ENCODE peak calls at places on chromosomes 3 and 15, in four cellular contexts. N is GM12878, V is HepG2, U is K562. A is an unnamed sample.

GRCh38 chr3:11717768-11718581 is 74.3 kb upstream of the VGLL4 start:
- DNase-seq in N (no peak), V (peak), U (no peak), A (no peak)

GRCh38 chr3:119579366-119580147 is at the start of gene ADPRH:
- DNase-seq in V (no peak), N (no peak), U (peak), A (peak)

GRCh38 chr15:98870788-98871187 is 136.8 kb downstream of the PGPEP1L start:
- DNase-seq in N (no peak), V (no peak), U (no peak), A (no peak)

GRCh38 chr3:72344256-72345046 is 503.8 kb downstream of the SHQ1 start:
- DNase-seq in U (no peak), V (no peak), N (no peak), A (no peak)

GRCh38 chr15:66138096-66138783 is 115.3 kb downstream of the MEGF11 start:
- DNase-seq in V (no peak), N (no peak), U (no peak), A (no peak)

GRCh38 chr15:92043283-92043682 is 189.8 kb downstream of the SLCO3A1 start:
- DNase-seq in V (no peak), N (no peak), U (no peak), A (no peak)

GRCh38 chr15:80998252-80998651 is 2.5 kb upstream of the TLNRD1 start:
- DNase-seq in N (no peak), U (no peak), V (no peak), A (no peak)

GRCh38 chr15:51775967-51776816 is 24.8 kb downstream of the TMOD2 start:
- DNase-seq in V (peak), N (peak), U (peak), A (peak)

GRCh38 chr3:168096210-168096795 is 579 bp upstream of the GOLIM4 start:
- DNase-seq in V (peak), U (peak), N (peak), A (peak)

GRCh38 chr15:69092159-69092558 is 68.3 kb upstream of the GLCE start:
- DNase-seq in U (no peak), N (no peak), V (peak), A (no peak)

GRCh38 chr3:171867976-171868375 is 24.8 kb downstream of the TMEM212 start:
- DNase-seq in N (no peak), V (no peak), U (peak), A (no peak)

GRCh38 chr15:45228931-45229330 is 23.1 kb upstream of the SLC28A2 start:
- DNase-seq in V (no peak), N (no peak), U (no peak), A (no peak)

GRCh38 chr3:138673641-138674040 is 65.1 kb downstream of the FAIM start:
- DNase-seq in V (peak), U (no peak), N (no peak), A (no peak)

GRCh38 chr15:47756872-47757271 is 39.6 kb downstream of the SEMA6D start:
- DNase-seq in U (no peak), N (no peak), V (no peak), A (no peak)

GRCh38 chr15:42165081-42165480 is 8.6 kb upstream of the PLA2G4F start:
- DNase-seq in U (no peak), V (no peak), N (no peak), A (no peak)

GRCh38 chr3:169286992-169287391 is 376.5 kb downstream of the MECOM start:
- DNase-seq in U (no peak), N (no peak), V (no peak), A (no peak)

DNA sequence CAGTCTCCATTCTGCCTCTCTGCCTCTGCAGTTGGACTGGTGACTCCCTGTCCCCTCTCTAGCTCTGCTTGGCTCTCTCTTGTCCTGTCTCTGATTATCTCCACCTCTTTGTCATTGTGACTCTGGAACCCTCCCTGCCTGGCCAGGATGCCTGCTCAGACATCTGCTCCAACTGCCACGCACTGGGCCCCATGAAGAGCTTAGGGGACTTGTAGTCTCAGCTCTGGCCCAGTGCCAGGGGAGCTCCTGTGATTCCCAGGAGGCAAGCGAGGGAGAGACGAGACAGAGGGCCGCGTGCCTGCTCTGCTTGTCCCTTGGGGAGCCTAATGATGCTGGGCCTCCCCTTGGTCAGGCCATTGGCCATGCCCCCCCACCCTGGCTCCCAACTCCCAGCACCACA is 26.2 kb upstream of the RPL29 start:
- DNase-seq in V (no peak), U (no peak), N (no peak), A (no peak)
- TF ChIP-seq SP1 in V (no peak), U (no peak), N (no peak), A (no peak)

GRCh38 chr15:60477991-60478632 is 830 bp downstream of the ICE2 start:
- DNase-seq in N (peak), V (peak), U (peak), A (peak)
- TF ChIP-seq BHLHE40 in N (no peak), V (no peak), U (no peak), A (no peak)

GRCh38 chr3:117700573-117701360 is 991.2 kb downstream of the TUSC7 start:
- DNase-seq in V (no peak), N (no peak), U (no peak), A (no peak)
- TF ChIP-seq SP1 in V (no peak), N (no peak), U (no peak), A (no peak)

GRCh38 chr15:59306520-59307163 is 66.0 kb downstream of the MYO1E start:
- DNase-seq in N (no peak), U (no peak), V (no peak), A (no peak)
- TF ChIP-seq BHLHE40 in N (no peak), U (no peak), V (no peak), A (no peak)

GRCh38 chr3:4069796-4070195 is 233.4 kb upstream of the SETMAR start:
- DNase-seq in V (no peak), N (no peak), U (no peak), A (no peak)
- TF ChIP-seq SP1 in V (no peak), N (no peak), U (no peak), A (no peak)

DNA sequence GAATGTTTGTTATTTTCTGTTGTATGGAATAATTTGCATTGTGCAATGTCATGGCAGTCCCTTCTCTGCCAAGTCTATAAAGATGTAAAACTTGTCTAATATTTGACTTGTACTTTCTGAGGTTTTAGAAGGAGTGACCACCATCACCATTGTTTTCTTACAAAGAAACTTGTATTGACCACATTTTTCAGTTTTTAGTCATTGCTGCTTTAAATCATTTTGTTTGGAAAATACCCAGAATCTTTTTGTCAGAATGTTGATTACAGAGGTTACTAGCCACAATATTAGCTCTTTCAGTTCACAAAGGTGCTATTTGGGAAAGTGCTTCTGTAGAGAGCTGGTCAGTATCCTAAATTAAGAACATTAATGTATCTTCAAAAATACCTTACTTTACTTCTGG is 532.4 kb upstream of the GBE1 start:
- DNase-seq in V (no peak), N (peak), U (no peak), A (no peak)
- TF ChIP-seq BHLHE40 in V (no peak), N (peak), U (no peak), A (no peak)